ENCODE peak calls at places on chromosomes 12 and 14, in five cellular contexts. C is T-helper 1 cell, A is HTR-8/SVneo, K is cardiac fibroblast, V is ELF-1. J is an unnamed sample.
A peak's percentile ranks its signal among the peaks of the same experiment; 100 is the strongest.

GRCh38 chr14:75182820-75183219 is 6.4 kb upstream of the TMED10 start:
- DNase-seq in C (no peak), A (peak; percentile 80), K (peak; percentile 83), V (no peak), J (no peak)

GRCh38 chr12:77488041-77488620 is 342.6 kb upstream of the NAV3 start:
- DNase-seq in C (no peak), A (no peak), K (peak; percentile 0), V (no peak), J (no peak)

GRCh38 chr14:96994999-96995398 is 197.8 kb downstream of the VRK1 start:
- DNase-seq in C (no peak), A (no peak), K (no peak), V (no peak), J (no peak)

GRCh38 chr12:4438834-4439596 is 6.6 kb downstream of the FGF6 start:
- DNase-seq in C (no peak), A (no peak), K (no peak), V (no peak), J (no peak)

GRCh38 chr14:24406416-24406815 is 7.6 kb downstream of the NYNRIN start:
- DNase-seq in C (no peak), A (no peak), K (no peak), V (no peak), J (no peak)

GRCh38 chr14:55026441-55026792 is 482 bp downstream of the WDHD1 start:
- DNase-seq in C (no peak), A (no peak), K (no peak), V (no peak), J (no peak)

GRCh38 chr12:57754411-57755193 is at the start of gene MARCHF9:
- DNase-seq in C (peak; percentile 85), A (no peak), K (no peak), V (peak; percentile 37), J (peak; percentile 86)

GRCh38 chr12:66241061-66242043 is 52.3 kb downstream of the IRAK3 start:
- DNase-seq in C (no peak), A (peak; percentile 25), K (peak; percentile 91), V (no peak), J (no peak)

GRCh38 chr12:106682594-106683234 is 91.8 kb upstream of the RIC8B start:
- DNase-seq in C (no peak), A (peak; percentile 13), K (peak; percentile 57), V (no peak), J (no peak)

GRCh38 chr12:109112720-109113465 is 3.5 kb upstream of the ACACB start:
- DNase-seq in C (no peak), A (no peak), K (no peak), V (no peak), J (no peak)

GRCh38 chr14:92785601-92786426 is 8.3 kb upstream of the GOLGA5 start:
- DNase-seq in C (no peak), A (peak; percentile 25), K (peak; percentile 89), V (peak; percentile 53), J (no peak)

GRCh38 chr12:66823857-66824570 is 145.1 kb upstream of the GRIP1 start:
- DNase-seq in C (no peak), A (peak; percentile 8), K (no peak), V (peak; percentile 38), J (no peak)

GRCh38 chr12:461425-461824 is 1.7 kb downstream of the B4GALNT3 start:
- DNase-seq in C (no peak), A (no peak), K (no peak), V (no peak), J (no peak)

GRCh38 chr14:89141862-89142261 is 275.2 kb downstream of the FOXN3 start:
- DNase-seq in C (no peak), A (no peak), K (no peak), V (no peak), J (no peak)

GRCh38 chr14:54772451-54772881 is 130.2 kb downstream of the GCH1 start:
- DNase-seq in C (no peak), A (peak; percentile 53), K (peak; percentile 88), V (no peak), J (no peak)